ENCODE peak calls at places on chromosomes 5 and 9, in nine cellular contexts. O is H1; Y is frontal cortex; F is G401; H is kidney tubule cell; X is effector memory CD4-positive, alpha-beta T cell; R is activated effector memory CD4-positive, alpha-beta T cell treated with Interleukin-2 at 50 U/mL for 16 hours; K is EL; U is uterus. D is an unnamed sample.

GRCh38 chr9:34954225-34954624 is 3.9 kb upstream of the PHF24 start:
- DNase-seq in O (no peak), Y (no peak), F (no peak), H (no peak), X (no peak), R (no peak), K (no peak), U (no peak), D (no peak)

GRCh38 chr9:112360047-112360804 is 19.7 kb upstream of the HSDL2 start:
- DNase-seq in O (no peak), Y (no peak), F (no peak), H (peak; percentile 92), X (no peak), R (no peak), K (peak; percentile 45), U (no peak), D (no peak)

GRCh38 chr5:35247645-35248034 is 17.4 kb upstream of the PRLR start:
- DNase-seq in O (no peak), Y (no peak), F (peak; percentile 86), H (peak; percentile 67), X (no peak), R (no peak), K (no peak), U (no peak), D (no peak)

GRCh38 chr5:98510111-98510510 is 263.4 kb upstream of the RGMB start:
- DNase-seq in O (no peak), Y (no peak), F (peak; percentile 3), H (peak; percentile 39), X (no peak), R (no peak), K (peak; percentile 31), U (no peak), D (no peak)

GRCh38 chr5:71658916-71659661 is 60.0 kb upstream of the CARTPT start:
- DNase-seq in O (no peak), Y (no peak), F (no peak), H (no peak), X (no peak), R (no peak), K (no peak), U (no peak), D (no peak)

GRCh38 chr5:41871866-41872265 is 1.6 kb upstream of the OXCT1 start:
- DNase-seq in O (no peak), Y (peak; percentile 36), F (no peak), H (peak; percentile 47), X (no peak), R (no peak), K (peak; percentile 24), U (peak; percentile 29), D (no peak)

GRCh38 chr5:110841137-110841536 is 102.3 kb downstream of the SLC25A46 start:
- DNase-seq in O (no peak), Y (no peak), F (no peak), H (no peak), X (no peak), R (no peak), K (no peak), U (no peak), D (no peak)

GRCh38 chr9:70884276-70884675 is 237.1 kb downstream of the TRPM3 start:
- DNase-seq in O (no peak), Y (no peak), F (no peak), H (peak; percentile 30), X (no peak), R (no peak), K (no peak), U (no peak), D (no peak)

GRCh38 chr9:136808075-136808780 is 480 bp downstream of the RABL6 start:
- DNase-seq in O (peak; percentile 64), Y (no peak), F (no peak), H (peak; percentile 47), X (no peak), R (peak; percentile 39), K (peak; percentile 19), U (no peak), D (no peak)

GRCh38 chr5:135551593-135552447 is 16.1 kb upstream of the NEUROG1 start:
- DNase-seq in O (peak; percentile 82), Y (peak; percentile 58), F (peak; percentile 78), H (peak; percentile 82), X (no peak), R (peak; percentile 14), K (peak; percentile 69), U (peak; percentile 45), D (peak; percentile 58)

GRCh38 chr9:5536684-5537083 is 26.4 kb downstream of the PDCD1LG2 start:
- DNase-seq in O (no peak), Y (no peak), F (no peak), H (no peak), X (no peak), R (no peak), K (no peak), U (no peak), D (no peak)

GRCh38 chr9:34650816-34651215 is 1.2 kb upstream of the IL11RA start:
- DNase-seq in O (no peak), Y (no peak), F (no peak), H (no peak), X (no peak), R (no peak), K (no peak), U (no peak), D (no peak)

GRCh38 chr5:173735691-173736090 is 119.2 kb upstream of the BOD1 start:
- DNase-seq in O (no peak), Y (no peak), F (no peak), H (no peak), X (no peak), R (no peak), K (no peak), U (no peak), D (no peak)

GRCh38 chr5:168401880-168402279 is 84.4 kb upstream of the RARS1 start:
- DNase-seq in O (no peak), Y (no peak), F (no peak), H (peak; percentile 33), X (no peak), R (no peak), K (no peak), U (no peak), D (no peak)

GRCh38 chr5:34496258-34496657 is 159.9 kb upstream of the RAI14 start:
- DNase-seq in O (no peak), Y (no peak), F (peak; percentile 25), H (no peak), X (no peak), R (no peak), K (no peak), U (peak; percentile 54), D (no peak)

GRCh38 chr5:180646963-180647305 is 2.5 kb downstream of the FLT4 start:
- DNase-seq in O (no peak), Y (no peak), F (no peak), H (no peak), X (no peak), R (no peak), K (no peak), U (peak; percentile 3), D (no peak)

GRCh38 chr9:126549246-126550006 is 64.3 kb upstream of the LMX1B start:
- DNase-seq in O (no peak), Y (no peak), F (no peak), H (no peak), X (no peak), R (no peak), K (no peak), U (no peak), D (no peak)

GRCh38 chr9:27791311-27791710 is 218.0 kb upstream of the C9orf72 start:
- DNase-seq in O (no peak), Y (no peak), F (no peak), H (peak; percentile 58), X (no peak), R (no peak), K (no peak), U (no peak), D (no peak)

GRCh38 chr5:134993161-134993560 is 25.5 kb downstream of the CATSPER3 start:
- DNase-seq in O (no peak), Y (no peak), F (no peak), H (no peak), X (no peak), R (no peak), K (no peak), U (no peak), D (no peak)

GRCh38 chr5:67983251-67983941 is 232.2 kb upstream of the PIK3R1 start:
- DNase-seq in O (no peak), Y (no peak), F (no peak), H (peak; percentile 47), X (no peak), R (no peak), K (peak; percentile 72), U (no peak), D (no peak)

GRCh38 chr9:115220339-115221009 is 102.5 kb upstream of the TNC start:
- DNase-seq in O (no peak), Y (no peak), F (no peak), H (no peak), X (no peak), R (no peak), K (no peak), U (no peak), D (no peak)

GRCh38 chr5:128172102-128172501 is 88.5 kb downstream of the SLC12A2 start:
- DNase-seq in O (no peak), Y (no peak), F (no peak), H (no peak), X (no peak), R (no peak), K (no peak), U (no peak), D (no peak)

GRCh38 chr5:125655156-125655555 is 768.1 kb upstream of the GRAMD2B start:
- DNase-seq in O (no peak), Y (peak; percentile 1), F (no peak), H (no peak), X (no peak), R (no peak), K (no peak), U (no peak), D (no peak)

GRCh38 chr9:95005276-95006141 is 279.0 kb downstream of the AOPEP start:
- DNase-seq in O (no peak), Y (no peak), F (peak; percentile 52), H (peak; percentile 45), X (no peak), R (no peak), K (no peak), U (no peak), D (no peak)

GRCh38 chr9:89686134-89686533 is 81.3 kb downstream of the GADD45G start:
- DNase-seq in O (no peak), Y (no peak), F (no peak), H (peak; percentile 32), X (no peak), R (no peak), K (no peak), U (no peak), D (no peak)

D was measured in CMK.